ENCODE peak calls at places on chromosomes 1 and 21, in four cellular contexts. One of them, this sample, is unnamed.

GRCh38 chr1:182841368-182841988 is 2.3 kb downstream of the DHX9 start:
- DNase-seq in SK-N-SH: peak; percentile 27
- DNase-seq in HCT116: no peak
- DNase-seq in K562: no peak
- DNase-seq in this sample: peak; percentile 5

GRCh38 chr1:14968251-14968812 is 185.2 kb upstream of the TMEM51 start:
- DNase-seq in SK-N-SH: peak; percentile 88
- DNase-seq in HCT116: no peak
- DNase-seq in K562: no peak
- DNase-seq in this sample: no peak

GRCh38 chr1:111275079-111275478 is 15.6 kb upstream of the CHIA start:
- DNase-seq in SK-N-SH: peak; percentile 39
- DNase-seq in HCT116: no peak
- DNase-seq in K562: no peak
- DNase-seq in this sample: no peak

GRCh38 chr21:45726438-45726837 is 82.9 kb downstream of the PCBP3 start:
- DNase-seq in SK-N-SH: peak; percentile 56
- DNase-seq in HCT116: no peak
- DNase-seq in K562: no peak
- DNase-seq in this sample: no peak

GRCh38 chr1:178530037-178530402 is 17.1 kb downstream of the TEX35 start:
- DNase-seq in SK-N-SH: peak; percentile 45
- DNase-seq in HCT116: peak; percentile 76
- DNase-seq in K562: no peak
- DNase-seq in this sample: peak; percentile 59

GRCh38 chr1:22749919-22750670 is 39.5 kb downstream of the EPHB2 start:
- DNase-seq in SK-N-SH: no peak
- DNase-seq in HCT116: peak; percentile 54
- DNase-seq in K562: no peak
- DNase-seq in this sample: no peak

GRCh38 chr1:47184090-47184735 is 5.6 kb downstream of the PDZK1IP1 start:
- DNase-seq in SK-N-SH: peak; percentile 33
- DNase-seq in HCT116: no peak
- DNase-seq in K562: peak; percentile 37
- DNase-seq in this sample: no peak

GRCh38 chr1:2991753-2992495 is 29.3 kb upstream of the ACTRT2 start:
- DNase-seq in SK-N-SH: no peak
- DNase-seq in HCT116: no peak
- DNase-seq in K562: no peak
- DNase-seq in this sample: no peak

GRCh38 chr1:53145942-53146708 is 3.7 kb upstream of the SLC1A7 start:
- DNase-seq in SK-N-SH: peak; percentile 52
- DNase-seq in HCT116: peak; percentile 68
- DNase-seq in K562: peak; percentile 50
- DNase-seq in this sample: peak; percentile 85

GRCh38 chr1:205449254-205449749 is 6.5 kb downstream of the BLACAT1 start:
- DNase-seq in SK-N-SH: no peak
- DNase-seq in HCT116: no peak
- DNase-seq in K562: no peak
- DNase-seq in this sample: no peak

GRCh38 chr1:156102634-156103511 is 11.6 kb upstream of the LMNA start:
- DNase-seq in SK-N-SH: no peak
- DNase-seq in HCT116: no peak
- DNase-seq in K562: no peak
- DNase-seq in this sample: peak; percentile 45

GRCh38 chr1:214491468-214492120 is 59.8 kb downstream of the PTPN14 start:
- DNase-seq in SK-N-SH: no peak
- DNase-seq in HCT116: no peak
- DNase-seq in K562: no peak
- DNase-seq in this sample: no peak

GRCh38 chr1:47569681-47570470 is 132.0 kb downstream of the FOXD2 start:
- DNase-seq in SK-N-SH: no peak
- DNase-seq in HCT116: peak; percentile 79
- DNase-seq in K562: no peak
- DNase-seq in this sample: peak; percentile 64

GRCh38 chr1:203461717-203462116 is 13.9 kb upstream of the PRELP start:
- DNase-seq in SK-N-SH: no peak
- DNase-seq in HCT116: no peak
- DNase-seq in K562: no peak
- DNase-seq in this sample: no peak

GRCh38 chr1:70893381-70893780 is 154.2 kb downstream of the PTGER3 start:
- DNase-seq in SK-N-SH: no peak
- DNase-seq in HCT116: no peak
- DNase-seq in K562: no peak
- DNase-seq in this sample: no peak

GRCh38 chr1:180040034-180040433 is 85.4 kb downstream of the CEP350 start:
- DNase-seq in SK-N-SH: peak; percentile 4
- DNase-seq in HCT116: peak; percentile 0
- DNase-seq in K562: no peak
- DNase-seq in this sample: no peak

GRCh38 chr1:32031578-32032286 is 18.1 kb downstream of the KHDRBS1 start:
- DNase-seq in SK-N-SH: no peak
- DNase-seq in HCT116: no peak
- DNase-seq in K562: no peak
- DNase-seq in this sample: no peak

GRCh38 chr1:227771771-227772170 is 36.5 kb downstream of the SNAP47 start:
- DNase-seq in SK-N-SH: no peak
- DNase-seq in HCT116: no peak
- DNase-seq in K562: no peak
- DNase-seq in this sample: no peak

GRCh38 chr1:204558467-204558866 is 42.3 kb downstream of the MDM4 start:
- DNase-seq in SK-N-SH: no peak
- DNase-seq in HCT116: no peak
- DNase-seq in K562: no peak
- DNase-seq in this sample: no peak

GRCh38 chr1:27350673-27351540 is 9.1 kb downstream of the SYTL1 start:
- DNase-seq in SK-N-SH: no peak
- DNase-seq in HCT116: no peak
- DNase-seq in K562: peak; percentile 95
- DNase-seq in this sample: peak; percentile 66

GRCh38 chr1:101200513-101200912 is 36.3 kb upstream of the S1PR1 start:
- DNase-seq in SK-N-SH: no peak
- DNase-seq in HCT116: peak; percentile 10
- DNase-seq in K562: no peak
- DNase-seq in this sample: no peak

GRCh38 chr1:174953657-174954435 is 45.9 kb upstream of the CACYBP start:
- DNase-seq in SK-N-SH: peak; percentile 9
- DNase-seq in HCT116: no peak
- DNase-seq in K562: no peak
- DNase-seq in this sample: peak; percentile 62

GRCh38 chr1:170360601-170361000 is 171.4 kb upstream of the GORAB start:
- DNase-seq in SK-N-SH: no peak
- DNase-seq in HCT116: no peak
- DNase-seq in K562: no peak
- DNase-seq in this sample: no peak

GRCh38 chr1:41662656-41663437 is 178.4 kb upstream of the EDN2 start:
- DNase-seq in SK-N-SH: peak; percentile 86
- DNase-seq in HCT116: no peak
- DNase-seq in K562: no peak
- DNase-seq in this sample: no peak

GRCh38 chr1:213761845-213762407 is 225.8 kb upstream of the PROX1 start:
- DNase-seq in SK-N-SH: no peak
- DNase-seq in HCT116: no peak
- DNase-seq in K562: no peak
- DNase-seq in this sample: peak; percentile 42

GRCh38 chr1:236148471-236148847 is 6.1 kb downstream of the GPR137B start:
- DNase-seq in SK-N-SH: no peak
- DNase-seq in HCT116: no peak
- DNase-seq in K562: no peak
- DNase-seq in this sample: no peak

GRCh38 chr21:32508558-32508957 is 76.8 kb downstream of the TCP10L start:
- DNase-seq in SK-N-SH: no peak
- DNase-seq in HCT116: no peak
- DNase-seq in K562: no peak
- DNase-seq in this sample: no peak

GRCh38 chr1:35605882-35606182 is 32.7 kb downstream of the TFAP2E start:
- DNase-seq in SK-N-SH: no peak
- DNase-seq in HCT116: no peak
- DNase-seq in K562: no peak
- DNase-seq in this sample: no peak

GRCh38 chr1:206518206-206518605 is 10.9 kb downstream of the RASSF5 start:
- DNase-seq in SK-N-SH: no peak
- DNase-seq in HCT116: no peak
- DNase-seq in K562: no peak
- DNase-seq in this sample: no peak

GRCh38 chr1:34478460-34479076 is 276.3 kb upstream of the GJB5 start:
- DNase-seq in SK-N-SH: no peak
- DNase-seq in HCT116: no peak
- DNase-seq in K562: no peak
- DNase-seq in this sample: no peak

GRCh38 chr1:26072305-26072704 is 4.9 kb upstream of the TRIM63 start:
- DNase-seq in SK-N-SH: no peak
- DNase-seq in HCT116: no peak
- DNase-seq in K562: no peak
- DNase-seq in this sample: no peak

GRCh38 chr1:85109475-85109874 is 61.2 kb upstream of the MCOLN3 start:
- DNase-seq in SK-N-SH: peak; percentile 57
- DNase-seq in HCT116: peak; percentile 53
- DNase-seq in K562: peak; percentile 23
- DNase-seq in this sample: peak; percentile 54

GRCh38 chr1:197948926-197949899 is 32.0 kb downstream of the LHX9 start:
- DNase-seq in SK-N-SH: no peak
- DNase-seq in HCT116: no peak
- DNase-seq in K562: no peak
- DNase-seq in this sample: no peak

GRCh38 chr1:57381871-57382270 is 42.0 kb downstream of the DAB1 start:
- DNase-seq in SK-N-SH: no peak
- DNase-seq in HCT116: no peak
- DNase-seq in K562: no peak
- DNase-seq in this sample: no peak

DNA sequence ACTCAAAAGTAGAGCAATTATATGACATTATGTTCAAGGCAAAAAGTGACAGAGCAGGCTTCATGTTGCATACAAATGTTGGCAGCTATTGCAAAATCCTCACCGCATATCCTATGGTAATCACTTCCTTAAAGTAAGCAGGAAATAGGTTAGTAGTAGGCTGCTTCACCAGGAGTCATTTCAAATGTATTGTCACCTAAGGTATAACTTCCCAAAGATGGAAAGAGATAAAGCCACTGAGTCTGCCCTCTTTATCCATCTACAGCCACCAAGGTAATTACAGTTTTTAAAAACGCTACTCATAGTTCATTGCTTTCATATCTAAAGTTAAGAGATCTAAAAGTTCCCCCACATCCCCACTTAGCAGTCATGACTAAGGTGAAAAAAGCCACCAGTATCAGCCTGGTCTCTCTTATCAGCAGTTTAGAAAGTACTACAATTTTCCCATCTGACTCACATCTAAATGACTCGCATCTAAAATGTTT is 31.6 kb upstream of the UBE2U start:
- DNase-seq in SK-N-SH: no peak
- DNase-seq in HCT116: peak; percentile 13
- DNase-seq in K562: no peak
- DNase-seq in this sample: no peak
- TF ChIP-seq ELF1 in SK-N-SH: no peak
- TF ChIP-seq ELF1 in HCT116: no peak
- TF ChIP-seq ELF1 in K562: no peak
- TF ChIP-seq ELF1 in this sample: no peak

GRCh38 chr1:109725510-109725909 is 13.5 kb downstream of the GSTM5 start:
- DNase-seq in SK-N-SH: no peak
- DNase-seq in HCT116: no peak
- DNase-seq in K562: peak; percentile 56
- DNase-seq in this sample: no peak

GRCh38 chr1:109726007-109726406 is 14.0 kb downstream of the GSTM5 start:
- DNase-seq in SK-N-SH: no peak
- DNase-seq in HCT116: no peak
- DNase-seq in K562: no peak
- DNase-seq in this sample: no peak

GRCh38 chr1:109728870-109729269 is 12.0 kb downstream of the GSTM3 start:
- DNase-seq in SK-N-SH: no peak
- DNase-seq in HCT116: no peak
- DNase-seq in K562: no peak
- DNase-seq in this sample: no peak

GRCh38 chr1:109724933-109725332 is 12.9 kb downstream of the GSTM5 start:
- DNase-seq in SK-N-SH: no peak
- DNase-seq in HCT116: no peak
- DNase-seq in K562: no peak
- DNase-seq in this sample: no peak

DNA sequence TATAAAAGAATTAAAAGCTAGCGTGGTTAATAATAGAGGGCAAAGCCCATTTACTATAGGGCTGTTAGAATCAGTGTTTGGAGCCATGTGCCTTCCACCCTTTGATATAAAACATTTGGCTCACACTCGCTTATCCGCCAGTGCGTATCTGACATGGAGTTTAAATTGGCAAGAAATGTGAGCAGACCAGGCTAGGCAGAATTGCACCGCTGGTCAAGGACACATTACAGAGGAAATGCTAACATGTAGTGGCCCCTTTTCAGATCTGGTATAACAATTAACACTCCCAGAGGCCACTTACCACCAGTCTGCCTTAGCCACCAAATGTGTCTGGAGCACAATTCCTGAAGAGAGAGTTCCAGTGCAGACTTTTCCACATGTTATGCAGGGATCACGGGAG is 14.1 kb downstream of the GSTM3 start:
- DNase-seq in SK-N-SH: no peak
- DNase-seq in HCT116: no peak
- DNase-seq in K562: no peak
- DNase-seq in this sample: no peak
- TF ChIP-seq ELF1 in SK-N-SH: no peak
- TF ChIP-seq ELF1 in HCT116: no peak
- TF ChIP-seq ELF1 in K562: no peak
- TF ChIP-seq ELF1 in this sample: no peak

DNA sequence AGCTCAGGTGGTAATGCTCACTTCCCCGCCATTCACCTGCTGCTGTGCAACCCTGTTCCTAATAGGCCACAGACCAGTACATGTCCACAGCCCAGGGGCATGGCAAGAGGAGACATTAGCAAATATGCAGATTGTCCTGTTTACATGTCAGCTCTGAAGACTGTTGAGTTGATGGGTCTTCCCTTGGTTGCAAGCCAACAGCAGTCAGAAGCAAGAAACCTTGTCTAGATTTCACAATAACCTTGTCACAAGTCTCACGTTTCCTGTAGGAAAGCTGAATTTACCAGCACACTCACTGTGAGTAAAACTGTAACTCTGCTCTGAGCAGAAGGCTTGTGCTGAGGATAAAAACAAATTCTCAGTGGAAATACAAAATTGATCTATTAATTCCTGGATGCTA is 195.1 kb downstream of the HLX start:
- DNase-seq in SK-N-SH: no peak
- DNase-seq in HCT116: no peak
- DNase-seq in K562: no peak
- DNase-seq in this sample: no peak
- TF ChIP-seq ELF1 in SK-N-SH: no peak
- TF ChIP-seq ELF1 in HCT116: no peak
- TF ChIP-seq ELF1 in K562: no peak
- TF ChIP-seq ELF1 in this sample: no peak

DNA sequence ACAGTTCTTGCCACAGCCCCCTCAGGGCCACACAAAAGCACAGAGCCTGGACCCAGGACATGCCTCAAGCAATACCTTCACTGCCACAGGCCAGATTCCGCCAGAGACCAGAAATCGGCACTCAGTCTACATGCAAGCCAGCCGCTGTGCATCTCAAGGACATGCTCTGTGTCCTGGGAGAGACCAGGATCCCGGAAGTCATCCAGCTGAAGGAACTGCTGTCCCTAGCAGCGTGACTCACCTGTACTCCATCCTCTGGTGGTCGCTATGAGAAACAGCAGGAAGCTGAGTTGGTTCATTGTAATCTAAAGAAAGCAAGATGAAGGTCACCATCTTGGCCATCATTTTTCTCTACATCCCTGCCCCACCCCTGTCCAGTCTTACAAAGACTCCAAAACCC is 401 bp downstream of the ITLN1 start:
- DNase-seq in SK-N-SH: peak; percentile 35
- DNase-seq in HCT116: peak; percentile 6
- DNase-seq in K562: no peak
- DNase-seq in this sample: peak; percentile 15
- TF ChIP-seq ELF1 in SK-N-SH: no peak
- TF ChIP-seq ELF1 in HCT116: no peak
- TF ChIP-seq ELF1 in K562: no peak
- TF ChIP-seq ELF1 in this sample: no peak

This sample was measured in HepG2.